ENCODE peak calls at places on chromosomes 12 and 14, in seven cellular contexts. One of them, this sample, is unnamed.

GRCh38 chr12:4910502-4911315 is 1.0 kb downstream of the KCNA1 start:
- DNase-seq in mammary epithelial cell: no peak
- DNase-seq in AG04450: no peak
- DNase-seq in breast epithelium: no peak
- DNase-seq in CD8-positive, alpha-beta T cell: no peak
- DNase-seq in colonic mucosa: no peak
- DNase-seq in body of pancreas: no peak
- DNase-seq in this sample: no peak

GRCh38 chr12:40752011-40752410 is 59.8 kb downstream of the CNTN1 start:
- DNase-seq in mammary epithelial cell: peak
- DNase-seq in AG04450: no peak
- DNase-seq in breast epithelium: no peak
- DNase-seq in CD8-positive, alpha-beta T cell: no peak
- DNase-seq in colonic mucosa: no peak
- DNase-seq in body of pancreas: no peak
- DNase-seq in this sample: no peak

GRCh38 chr14:79325071-79325470 is 886.2 kb downstream of the DIO2 start:
- DNase-seq in mammary epithelial cell: no peak
- DNase-seq in AG04450: no peak
- DNase-seq in breast epithelium: no peak
- DNase-seq in CD8-positive, alpha-beta T cell: no peak
- DNase-seq in colonic mucosa: no peak
- DNase-seq in body of pancreas: peak
- DNase-seq in this sample: no peak

GRCh38 chr14:105059035-105059916 is 6.0 kb downstream of the GPR132 start:
- DNase-seq in mammary epithelial cell: no peak
- DNase-seq in AG04450: no peak
- DNase-seq in breast epithelium: no peak
- DNase-seq in CD8-positive, alpha-beta T cell: peak
- DNase-seq in colonic mucosa: no peak
- DNase-seq in body of pancreas: peak
- DNase-seq in this sample: no peak

GRCh38 chr12:127401536-127401935 is 865.4 kb upstream of the TMEM132C start:
- DNase-seq in mammary epithelial cell: no peak
- DNase-seq in AG04450: no peak
- DNase-seq in breast epithelium: no peak
- DNase-seq in CD8-positive, alpha-beta T cell: no peak
- DNase-seq in colonic mucosa: no peak
- DNase-seq in body of pancreas: no peak
- DNase-seq in this sample: no peak

GRCh38 chr14:73785336-73785833 is 66.2 kb upstream of the PTGR2 start:
- DNase-seq in mammary epithelial cell: peak
- DNase-seq in AG04450: peak
- DNase-seq in breast epithelium: no peak
- DNase-seq in CD8-positive, alpha-beta T cell: peak
- DNase-seq in colonic mucosa: peak
- DNase-seq in body of pancreas: no peak
- DNase-seq in this sample: no peak

GRCh38 chr14:50559990-50560928 is at the start of gene ATL1:
- DNase-seq in mammary epithelial cell: peak
- DNase-seq in AG04450: peak
- DNase-seq in breast epithelium: peak
- DNase-seq in CD8-positive, alpha-beta T cell: peak
- DNase-seq in colonic mucosa: peak
- DNase-seq in body of pancreas: peak
- DNase-seq in this sample: no peak

GRCh38 chr12:19461986-19462385 is 22.7 kb downstream of the AEBP2 start:
- DNase-seq in mammary epithelial cell: no peak
- DNase-seq in AG04450: no peak
- DNase-seq in breast epithelium: no peak
- DNase-seq in CD8-positive, alpha-beta T cell: no peak
- DNase-seq in colonic mucosa: no peak
- DNase-seq in body of pancreas: no peak
- DNase-seq in this sample: no peak

GRCh38 chr12:71900091-71900490 is 38.6 kb upstream of the TPH2 start:
- DNase-seq in mammary epithelial cell: peak
- DNase-seq in AG04450: no peak
- DNase-seq in breast epithelium: no peak
- DNase-seq in CD8-positive, alpha-beta T cell: no peak
- DNase-seq in colonic mucosa: no peak
- DNase-seq in body of pancreas: no peak
- DNase-seq in this sample: no peak

GRCh38 chr12:51409846-51410245 is 14.8 kb upstream of the SLC4A8 start:
- DNase-seq in mammary epithelial cell: no peak
- DNase-seq in AG04450: no peak
- DNase-seq in breast epithelium: no peak
- DNase-seq in CD8-positive, alpha-beta T cell: no peak
- DNase-seq in colonic mucosa: no peak
- DNase-seq in body of pancreas: no peak
- DNase-seq in this sample: no peak

GRCh38 chr12:48489012-48489411 is 6.7 kb downstream of the C12orf54 start:
- DNase-seq in mammary epithelial cell: peak
- DNase-seq in AG04450: peak
- DNase-seq in breast epithelium: no peak
- DNase-seq in CD8-positive, alpha-beta T cell: no peak
- DNase-seq in colonic mucosa: no peak
- DNase-seq in body of pancreas: no peak
- DNase-seq in this sample: no peak

GRCh38 chr14:90674043-90674670 is 142.1 kb downstream of the TTC7B start:
- DNase-seq in mammary epithelial cell: no peak
- DNase-seq in AG04450: no peak
- DNase-seq in breast epithelium: no peak
- DNase-seq in CD8-positive, alpha-beta T cell: no peak
- DNase-seq in colonic mucosa: no peak
- DNase-seq in body of pancreas: no peak
- DNase-seq in this sample: no peak

GRCh38 chr12:91099373-91099772 is 11.9 kb downstream of the LUM start:
- DNase-seq in mammary epithelial cell: no peak
- DNase-seq in AG04450: no peak
- DNase-seq in breast epithelium: no peak
- DNase-seq in CD8-positive, alpha-beta T cell: no peak
- DNase-seq in colonic mucosa: no peak
- DNase-seq in body of pancreas: no peak
- DNase-seq in this sample: no peak

GRCh38 chr12:122865268-122866231 is 30.3 kb downstream of the HIP1R start:
- DNase-seq in mammary epithelial cell: no peak
- DNase-seq in AG04450: no peak
- DNase-seq in breast epithelium: peak
- DNase-seq in CD8-positive, alpha-beta T cell: no peak
- DNase-seq in colonic mucosa: no peak
- DNase-seq in body of pancreas: peak
- DNase-seq in this sample: no peak

GRCh38 chr14:76917759-76918175 is 91.6 kb downstream of the LRRC74A start:
- DNase-seq in mammary epithelial cell: no peak
- DNase-seq in AG04450: no peak
- DNase-seq in breast epithelium: no peak
- DNase-seq in CD8-positive, alpha-beta T cell: no peak
- DNase-seq in colonic mucosa: no peak
- DNase-seq in body of pancreas: peak
- DNase-seq in this sample: no peak

GRCh38 chr12:3142386-3142785 is 65.2 kb downstream of the TSPAN9 start:
- DNase-seq in mammary epithelial cell: no peak
- DNase-seq in AG04450: no peak
- DNase-seq in breast epithelium: no peak
- DNase-seq in CD8-positive, alpha-beta T cell: no peak
- DNase-seq in colonic mucosa: no peak
- DNase-seq in body of pancreas: no peak
- DNase-seq in this sample: no peak

GRCh38 chr12:12883369-12884001 is 7.9 kb upstream of the GPRC5A start:
- DNase-seq in mammary epithelial cell: peak
- DNase-seq in AG04450: no peak
- DNase-seq in breast epithelium: no peak
- DNase-seq in CD8-positive, alpha-beta T cell: no peak
- DNase-seq in colonic mucosa: peak
- DNase-seq in body of pancreas: no peak
- DNase-seq in this sample: no peak

GRCh38 chr12:39431797-39432196 is 11.1 kb downstream of the KIF21A start:
- DNase-seq in mammary epithelial cell: no peak
- DNase-seq in AG04450: no peak
- DNase-seq in breast epithelium: no peak
- DNase-seq in CD8-positive, alpha-beta T cell: no peak
- DNase-seq in colonic mucosa: no peak
- DNase-seq in body of pancreas: no peak
- DNase-seq in this sample: no peak

GRCh38 chr14:73461478-73462077 is 3.2 kb upstream of the NUMB start:
- DNase-seq in mammary epithelial cell: no peak
- DNase-seq in AG04450: no peak
- DNase-seq in breast epithelium: no peak
- DNase-seq in CD8-positive, alpha-beta T cell: no peak
- DNase-seq in colonic mucosa: no peak
- DNase-seq in body of pancreas: peak
- DNase-seq in this sample: no peak

DNA sequence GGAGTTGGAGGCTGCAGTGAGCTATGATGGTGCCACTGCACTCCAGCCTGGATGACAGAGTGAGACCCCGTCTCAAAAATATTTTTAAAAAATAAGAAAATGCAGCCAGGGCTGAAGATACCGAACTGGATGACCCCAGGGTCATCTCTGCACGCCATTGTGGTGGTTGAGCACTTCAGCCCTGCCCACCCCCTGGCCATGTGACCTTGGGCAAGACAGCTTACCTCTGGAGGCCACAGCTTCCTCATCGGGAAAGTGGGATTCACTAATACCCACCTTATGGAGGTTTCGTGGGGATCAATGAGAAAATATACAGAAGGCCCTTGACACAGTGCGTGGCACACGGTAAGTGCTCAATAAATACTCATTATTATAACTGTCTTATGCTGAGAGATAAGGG is 25.5 kb downstream of the MVK start:
- DNase-seq in mammary epithelial cell: no peak
- DNase-seq in AG04450: no peak
- DNase-seq in breast epithelium: no peak
- DNase-seq in CD8-positive, alpha-beta T cell: no peak
- DNase-seq in colonic mucosa: no peak
- DNase-seq in body of pancreas: no peak
- DNase-seq in this sample: no peak
- TF ChIP-seq CTCF in mammary epithelial cell: no peak
- TF ChIP-seq CTCF in AG04450: no peak
- TF ChIP-seq CTCF in breast epithelium: no peak
- TF ChIP-seq CTCF in CD8-positive, alpha-beta T cell: no peak
- TF ChIP-seq CTCF in colonic mucosa: no peak
- TF ChIP-seq CTCF in body of pancreas: no peak
- TF ChIP-seq CTCF in this sample: no peak

DNA sequence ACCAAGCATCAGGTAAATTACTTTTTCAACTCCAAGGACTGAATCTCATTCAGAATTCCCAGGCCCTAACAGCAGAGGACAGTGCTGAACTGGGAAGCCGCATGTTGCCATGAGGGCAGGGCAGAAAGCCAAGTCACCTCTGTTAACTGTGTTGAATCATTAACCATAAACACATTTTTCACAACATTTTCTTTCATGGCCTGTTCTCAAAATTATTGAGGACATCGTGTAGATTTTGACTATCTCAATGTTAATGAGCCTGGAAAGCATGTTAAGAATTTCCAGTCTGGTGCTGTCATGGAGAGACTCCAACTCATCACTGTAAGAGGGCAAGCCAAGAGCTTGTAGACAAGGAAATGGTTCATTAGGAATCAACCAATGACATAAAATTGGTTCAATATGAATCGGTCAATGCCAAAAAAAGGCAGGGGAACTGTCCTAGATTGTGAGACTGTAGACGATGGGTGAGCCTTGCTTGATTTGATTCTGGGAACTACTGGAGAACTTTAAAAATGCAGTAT is 33.7 kb downstream of the CPM start:
- DNase-seq in mammary epithelial cell: peak
- DNase-seq in AG04450: no peak
- DNase-seq in breast epithelium: no peak
- DNase-seq in CD8-positive, alpha-beta T cell: no peak
- DNase-seq in colonic mucosa: peak
- DNase-seq in body of pancreas: peak
- DNase-seq in this sample: no peak
- H3K27ac ChIP-seq in mammary epithelial cell: no peak
- H3K27ac ChIP-seq in AG04450: no peak
- H3K27ac ChIP-seq in breast epithelium: no peak
- H3K27ac ChIP-seq in CD8-positive, alpha-beta T cell: no peak
- H3K27ac ChIP-seq in colonic mucosa: no peak
- H3K27ac ChIP-seq in body of pancreas: peak
- H3K27ac ChIP-seq in this sample: no peak

GRCh38 chr12:96710127-96710745 is 196.8 kb upstream of the NEDD1 start:
- DNase-seq in mammary epithelial cell: no peak
- DNase-seq in AG04450: no peak
- DNase-seq in breast epithelium: no peak
- DNase-seq in CD8-positive, alpha-beta T cell: no peak
- DNase-seq in colonic mucosa: no peak
- DNase-seq in body of pancreas: no peak
- DNase-seq in this sample: no peak
- TF ChIP-seq CTCF in mammary epithelial cell: no peak
- TF ChIP-seq CTCF in AG04450: no peak
- TF ChIP-seq CTCF in breast epithelium: no peak
- TF ChIP-seq CTCF in CD8-positive, alpha-beta T cell: no peak
- TF ChIP-seq CTCF in colonic mucosa: no peak
- TF ChIP-seq CTCF in body of pancreas: no peak
- TF ChIP-seq CTCF in this sample: no peak

GRCh38 chr12:120972870-120973543 is 5.3 kb upstream of the HNF1A start:
- DNase-seq in mammary epithelial cell: no peak
- DNase-seq in AG04450: no peak
- DNase-seq in breast epithelium: no peak
- DNase-seq in CD8-positive, alpha-beta T cell: no peak
- DNase-seq in colonic mucosa: no peak
- DNase-seq in body of pancreas: no peak
- DNase-seq in this sample: no peak
- H3K27ac ChIP-seq in mammary epithelial cell: no peak
- H3K27ac ChIP-seq in AG04450: no peak
- H3K27ac ChIP-seq in breast epithelium: no peak
- H3K27ac ChIP-seq in CD8-positive, alpha-beta T cell: no peak
- H3K27ac ChIP-seq in colonic mucosa: no peak
- H3K27ac ChIP-seq in body of pancreas: peak
- H3K27ac ChIP-seq in this sample: no peak

DNA sequence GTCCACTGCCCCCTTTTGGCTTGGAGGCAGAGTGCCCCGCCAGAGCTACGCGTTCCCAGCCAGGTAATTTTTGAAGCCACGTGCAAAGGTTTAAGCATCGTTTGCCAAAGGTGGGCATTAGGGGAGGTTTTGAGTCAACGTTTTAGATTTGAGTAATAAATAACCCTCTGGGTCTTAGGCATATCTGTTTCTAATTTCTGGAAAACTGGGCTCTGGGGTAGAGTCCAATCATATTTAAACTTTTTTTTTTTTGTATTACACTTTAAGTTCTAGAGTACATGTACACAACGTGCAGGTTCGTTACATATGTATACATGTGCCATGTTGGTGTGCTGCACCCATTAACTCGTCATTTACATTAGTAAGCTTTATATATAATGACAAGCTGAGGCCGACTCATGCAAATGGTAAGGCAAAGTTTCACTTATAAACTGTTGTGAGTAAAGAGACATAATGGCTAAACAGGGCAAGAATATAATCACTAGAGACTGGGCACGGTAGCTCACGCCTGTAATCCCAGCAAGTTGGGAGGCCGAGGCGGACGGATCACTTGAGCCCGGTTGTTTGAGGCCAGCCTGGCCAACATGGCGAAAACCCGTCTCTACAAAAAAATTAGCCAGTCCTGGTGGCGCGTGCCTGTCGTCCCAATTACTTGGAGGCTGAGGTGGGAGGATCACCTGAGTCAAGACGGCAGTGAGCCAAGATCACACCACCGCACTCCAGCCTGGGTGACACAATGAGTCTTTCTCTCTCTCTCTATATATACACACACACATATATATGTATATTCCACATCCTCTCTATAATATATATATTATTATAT is 491 bp upstream of the NR2C1 start:
- DNase-seq in mammary epithelial cell: no peak
- DNase-seq in AG04450: no peak
- DNase-seq in breast epithelium: no peak
- DNase-seq in CD8-positive, alpha-beta T cell: no peak
- DNase-seq in colonic mucosa: no peak
- DNase-seq in body of pancreas: peak
- DNase-seq in this sample: no peak
- TF ChIP-seq CTCF in mammary epithelial cell: peak
- TF ChIP-seq CTCF in AG04450: peak
- TF ChIP-seq CTCF in breast epithelium: peak
- TF ChIP-seq CTCF in CD8-positive, alpha-beta T cell: peak
- TF ChIP-seq CTCF in colonic mucosa: peak
- TF ChIP-seq CTCF in body of pancreas: peak
- TF ChIP-seq CTCF in this sample: no peak

This sample was measured in esophagus squamous epithelium.